ENCODE peak calls at places on chromosome 19, in nine cellular contexts. One of them, this sample, is unnamed.

GRCh38 chr19:18401580-18402112 is 4.2 kb upstream of the LRRC25 start:
- DNase-seq in left colon: peak; percentile 85
- DNase-seq in GM12891: no peak
- DNase-seq in GM12865: peak; percentile 81
- DNase-seq in PC-9: peak; percentile 44
- DNase-seq in activated CD4-positive, alpha-beta T cell treated with anti-CD3 and anti-CD28 coated beads, Interleukin-2, amount 10 ng/mL, durations not matched to agents 7 days and 5 days: no peak
- DNase-seq in GM23248: peak; percentile 77
- DNase-seq in stimulated activated CD4-positive, alpha-beta T cell treated with anti-CD3 and anti-CD28 coated beads, Interleukin-2, amount 100 ng/mL, for 48 hours: no peak
- DNase-seq in germinal center: peak; percentile 74
- DNase-seq in this sample: peak; percentile 66

GRCh38 chr19:8392017-8392591 is 1.9 kb downstream of the RAB11B start:
- DNase-seq in left colon: no peak
- DNase-seq in GM12891: no peak
- DNase-seq in GM12865: no peak
- DNase-seq in PC-9: no peak
- DNase-seq in activated CD4-positive, alpha-beta T cell treated with anti-CD3 and anti-CD28 coated beads, Interleukin-2, amount 10 ng/mL, durations not matched to agents 7 days and 5 days: no peak
- DNase-seq in GM23248: peak; percentile 52
- DNase-seq in stimulated activated CD4-positive, alpha-beta T cell treated with anti-CD3 and anti-CD28 coated beads, Interleukin-2, amount 100 ng/mL, for 48 hours: no peak
- DNase-seq in germinal center: no peak
- DNase-seq in this sample: no peak

GRCh38 chr19:15893498-15893897 is 4.4 kb downstream of the CYP4F2 start:
- DNase-seq in left colon: peak; percentile 74
- DNase-seq in GM12891: no peak
- DNase-seq in GM12865: no peak
- DNase-seq in PC-9: no peak
- DNase-seq in activated CD4-positive, alpha-beta T cell treated with anti-CD3 and anti-CD28 coated beads, Interleukin-2, amount 10 ng/mL, durations not matched to agents 7 days and 5 days: no peak
- DNase-seq in GM23248: no peak
- DNase-seq in stimulated activated CD4-positive, alpha-beta T cell treated with anti-CD3 and anti-CD28 coated beads, Interleukin-2, amount 100 ng/mL, for 48 hours: no peak
- DNase-seq in germinal center: no peak
- DNase-seq in this sample: no peak

GRCh38 chr19:49475995-49476880 is 2.2 kb downstream of the FLT3LG start:
- DNase-seq in left colon: peak; percentile 44
- DNase-seq in GM12891: no peak
- DNase-seq in GM12865: peak; percentile 42
- DNase-seq in PC-9: no peak
- DNase-seq in activated CD4-positive, alpha-beta T cell treated with anti-CD3 and anti-CD28 coated beads, Interleukin-2, amount 10 ng/mL, durations not matched to agents 7 days and 5 days: peak; percentile 84
- DNase-seq in GM23248: peak; percentile 64
- DNase-seq in stimulated activated CD4-positive, alpha-beta T cell treated with anti-CD3 and anti-CD28 coated beads, Interleukin-2, amount 100 ng/mL, for 48 hours: peak; percentile 71
- DNase-seq in germinal center: peak; percentile 38
- DNase-seq in this sample: no peak

GRCh38 chr19:4327252-4327876 is 11.3 kb downstream of the STAP2 start:
- DNase-seq in left colon: peak; percentile 80
- DNase-seq in GM12891: no peak
- DNase-seq in GM12865: peak; percentile 57
- DNase-seq in PC-9: no peak
- DNase-seq in activated CD4-positive, alpha-beta T cell treated with anti-CD3 and anti-CD28 coated beads, Interleukin-2, amount 10 ng/mL, durations not matched to agents 7 days and 5 days: peak; percentile 84
- DNase-seq in GM23248: peak; percentile 73
- DNase-seq in stimulated activated CD4-positive, alpha-beta T cell treated with anti-CD3 and anti-CD28 coated beads, Interleukin-2, amount 100 ng/mL, for 48 hours: peak; percentile 49
- DNase-seq in germinal center: peak; percentile 53
- DNase-seq in this sample: peak; percentile 83

GRCh38 chr19:5080030-5080644 is 111.2 kb downstream of the KDM4B start:
- DNase-seq in left colon: no peak
- DNase-seq in GM12891: no peak
- DNase-seq in GM12865: no peak
- DNase-seq in PC-9: no peak
- DNase-seq in activated CD4-positive, alpha-beta T cell treated with anti-CD3 and anti-CD28 coated beads, Interleukin-2, amount 10 ng/mL, durations not matched to agents 7 days and 5 days: no peak
- DNase-seq in GM23248: no peak
- DNase-seq in stimulated activated CD4-positive, alpha-beta T cell treated with anti-CD3 and anti-CD28 coated beads, Interleukin-2, amount 100 ng/mL, for 48 hours: no peak
- DNase-seq in germinal center: no peak
- DNase-seq in this sample: no peak

GRCh38 chr19:44745386-44745831 is 3.1 kb upstream of the BCL3 start:
- DNase-seq in left colon: peak; percentile 83
- DNase-seq in GM12891: no peak
- DNase-seq in GM12865: no peak
- DNase-seq in PC-9: peak; percentile 55
- DNase-seq in activated CD4-positive, alpha-beta T cell treated with anti-CD3 and anti-CD28 coated beads, Interleukin-2, amount 10 ng/mL, durations not matched to agents 7 days and 5 days: no peak
- DNase-seq in GM23248: peak; percentile 87
- DNase-seq in stimulated activated CD4-positive, alpha-beta T cell treated with anti-CD3 and anti-CD28 coated beads, Interleukin-2, amount 100 ng/mL, for 48 hours: no peak
- DNase-seq in germinal center: no peak
- DNase-seq in this sample: no peak

GRCh38 chr19:12965017-12965811 is 4.2 kb upstream of the DAND5 start:
- DNase-seq in left colon: peak; percentile 86
- DNase-seq in GM12891: peak; percentile 84
- DNase-seq in GM12865: peak; percentile 83
- DNase-seq in PC-9: peak; percentile 86
- DNase-seq in activated CD4-positive, alpha-beta T cell treated with anti-CD3 and anti-CD28 coated beads, Interleukin-2, amount 10 ng/mL, durations not matched to agents 7 days and 5 days: peak; percentile 82
- DNase-seq in GM23248: peak; percentile 80
- DNase-seq in stimulated activated CD4-positive, alpha-beta T cell treated with anti-CD3 and anti-CD28 coated beads, Interleukin-2, amount 100 ng/mL, for 48 hours: peak; percentile 88
- DNase-seq in germinal center: peak; percentile 81
- DNase-seq in this sample: peak; percentile 88

GRCh38 chr19:35397064-35397463 is 26.2 kb downstream of the GPR42 start:
- DNase-seq in left colon: no peak
- DNase-seq in GM12891: no peak
- DNase-seq in GM12865: no peak
- DNase-seq in PC-9: no peak
- DNase-seq in activated CD4-positive, alpha-beta T cell treated with anti-CD3 and anti-CD28 coated beads, Interleukin-2, amount 10 ng/mL, durations not matched to agents 7 days and 5 days: no peak
- DNase-seq in GM23248: no peak
- DNase-seq in stimulated activated CD4-positive, alpha-beta T cell treated with anti-CD3 and anti-CD28 coated beads, Interleukin-2, amount 100 ng/mL, for 48 hours: no peak
- DNase-seq in germinal center: no peak
- DNase-seq in this sample: no peak

GRCh38 chr19:44777715-44778347 is at the start of gene CBLC:
- DNase-seq in left colon: peak; percentile 91
- DNase-seq in GM12891: no peak
- DNase-seq in GM12865: no peak
- DNase-seq in PC-9: peak; percentile 97
- DNase-seq in activated CD4-positive, alpha-beta T cell treated with anti-CD3 and anti-CD28 coated beads, Interleukin-2, amount 10 ng/mL, durations not matched to agents 7 days and 5 days: no peak
- DNase-seq in GM23248: peak; percentile 8
- DNase-seq in stimulated activated CD4-positive, alpha-beta T cell treated with anti-CD3 and anti-CD28 coated beads, Interleukin-2, amount 100 ng/mL, for 48 hours: no peak
- DNase-seq in germinal center: no peak
- DNase-seq in this sample: no peak

GRCh38 chr19:1850809-1851544 is 2.7 kb upstream of the REXO1 start:
- DNase-seq in left colon: no peak
- DNase-seq in GM12891: no peak
- DNase-seq in GM12865: no peak
- DNase-seq in PC-9: no peak
- DNase-seq in activated CD4-positive, alpha-beta T cell treated with anti-CD3 and anti-CD28 coated beads, Interleukin-2, amount 10 ng/mL, durations not matched to agents 7 days and 5 days: no peak
- DNase-seq in GM23248: no peak
- DNase-seq in stimulated activated CD4-positive, alpha-beta T cell treated with anti-CD3 and anti-CD28 coated beads, Interleukin-2, amount 100 ng/mL, for 48 hours: no peak
- DNase-seq in germinal center: no peak
- DNase-seq in this sample: no peak

This sample was measured in GM06990.